ENCODE peak calls at places on chromosomes 3 and 15, in four cellular contexts. R is stimulated activated CD8-positive, alpha-beta memory T cell treated with anti-CD3 and anti-CD28 coated beads, Interleukin-12 subunit alpha, Interleukin-12 subunit beta, amount 100 ng/mL, for 4 hours; Q is pancreas; L is T-helper 2 cell. X is an unnamed sample.

GRCh38 chr15:31440754-31441298 is 114.2 kb downstream of the KLF13 start:
- DNase-seq in L (no peak), Q (peak), R (peak), X (no peak)

GRCh38 chr3:124149081-124149480 is 157.2 kb upstream of the ROPN1 start:
- DNase-seq in R (no peak), Q (no peak), L (no peak), X (no peak)

GRCh38 chr15:50024183-50024795 is 94.7 kb downstream of the ATP8B4 start:
- DNase-seq in L (no peak), Q (no peak), R (no peak), X (no peak)

GRCh38 chr15:28131946-28132345 is 32.8 kb upstream of the OCA2 start:
- DNase-seq in Q (no peak), R (no peak), L (no peak), X (no peak)

GRCh38 chr3:152382312-152383135 is 113.8 kb downstream of the MBNL1 start:
- DNase-seq in Q (no peak), R (no peak), L (no peak), X (no peak)

GRCh38 chr3:190718691-190719090 is 143.8 kb downstream of the GMNC start:
- DNase-seq in L (no peak), R (no peak), Q (no peak), X (no peak)

GRCh38 chr15:89851665-89852341 is 37.2 kb upstream of the ANPEP start:
- DNase-seq in Q (no peak), R (no peak), L (no peak), X (no peak)

GRCh38 chr15:68543546-68544008 is 35.2 kb upstream of the CORO2B start:
- DNase-seq in R (no peak), Q (no peak), L (no peak), X (no peak)

GRCh38 chr3:63911395-63911900 is 735 bp downstream of the SCAANT1 start:
- DNase-seq in Q (no peak), R (no peak), L (no peak), X (no peak)

GRCh38 chr15:50876260-50876988 is 32.1 kb upstream of the AP4E1 start:
- DNase-seq in Q (no peak), R (no peak), L (no peak), X (no peak)

GRCh38 chr3:193812078-193812725 is 219.2 kb downstream of the OPA1 start:
- DNase-seq in Q (no peak), R (no peak), L (no peak), X (no peak)

GRCh38 chr3:123634149-123635051 is 49.5 kb upstream of the HACD2 start:
- DNase-seq in L (no peak), Q (no peak), R (no peak), X (no peak)

GRCh38 chr15:35061171-35062163 is 23.6 kb downstream of the NANOGP8 start:
- DNase-seq in Q (no peak), R (no peak), L (no peak), X (no peak)

GRCh38 chr3:73694988-73695757 is 70.4 kb upstream of the PDZRN3 start:
- DNase-seq in L (no peak), R (no peak), Q (no peak), X (no peak)

GRCh38 chr3:39401983-39402382 is 4.5 kb upstream of the RPSA start:
- DNase-seq in L (no peak), Q (no peak), R (no peak), X (no peak)

GRCh38 chr3:44993471-44994205 is 17.6 kb downstream of the EXOSC7 start:
- DNase-seq in R (no peak), L (no peak), Q (no peak), X (no peak)

GRCh38 chr3:36911990-36912804 is 32.7 kb downstream of the TRANK1 start:
- DNase-seq in Q (no peak), R (no peak), L (no peak), X (peak)

GRCh38 chr3:85481411-85482192 is 522.8 kb downstream of the CADM2 start:
- DNase-seq in L (no peak), R (no peak), Q (no peak), X (no peak)

GRCh38 chr15:34855893-34856292 is 60.5 kb upstream of the ACTC1 start:
- DNase-seq in L (no peak), R (no peak), Q (no peak), X (no peak)